ENCODE peak calls at places on chromosome 18, in eight cellular contexts. D, O, Y, W, Z, H, X and M are unnamed samples.

GRCh38 chr18:78875998-78876650 is 103.5 kb upstream of the SALL3 start:
- DNase-seq in Z (no peak), W (no peak), D (no peak), Y (no peak), O (no peak), H (no peak), X (no peak), M (no peak)

GRCh38 chr18:9825571-9826073 is 60.2 kb upstream of the TXNDC2 start:
- DNase-seq in H (no peak), O (peak), Z (peak), W (no peak), Y (no peak), D (peak), X (peak), M (peak)

GRCh38 chr18:77100751-77101355 is 31.7 kb downstream of the MBP start:
- DNase-seq in X (no peak), D (no peak), Y (no peak), H (no peak), O (no peak), W (peak), Z (no peak), M (no peak)

GRCh38 chr18:31723998-31724711 is 36.5 kb downstream of the SLC25A52 start:
- DNase-seq in O (no peak), W (no peak), D (no peak), X (peak), Z (no peak), H (no peak), Y (no peak), M (no peak)

GRCh38 chr18:55774505-55774904 is 186.5 kb upstream of the TCF4 start:
- DNase-seq in O (no peak), Z (no peak), W (no peak), X (no peak), H (no peak), Y (no peak), D (no peak), M (no peak)

GRCh38 chr18:22674300-22674699 is 256.6 kb upstream of the CTAGE1 start:
- DNase-seq in W (no peak), Y (no peak), X (peak), D (peak), H (no peak), O (peak), Z (peak), M (peak)

GRCh38 chr18:25176516-25177042 is 175.4 kb downstream of the ZNF521 start:
- DNase-seq in Z (no peak), O (no peak), X (no peak), Y (no peak), W (no peak), D (no peak), H (no peak), M (no peak)

GRCh38 chr18:58671941-58672565 is 788 bp downstream of the MALT1 start:
- DNase-seq in Z (no peak), W (no peak), O (no peak), Y (no peak), X (peak), D (no peak), H (no peak), M (no peak)

GRCh38 chr18:75586576-75586975 is 159.1 kb upstream of the SMIM21 start:
- DNase-seq in O (no peak), Y (no peak), W (no peak), D (no peak), Z (no peak), H (no peak), X (no peak), M (no peak)

GRCh38 chr18:37270046-37270665 is 295.4 kb downstream of the CELF4 start:
- DNase-seq in W (no peak), O (peak), D (no peak), X (peak), H (no peak), Y (peak), Z (peak), M (peak)

GRCh38 chr18:41870817-41871216 is 84.2 kb upstream of the PIK3C3 start:
- DNase-seq in O (no peak), W (no peak), X (no peak), D (no peak), H (no peak), Y (no peak), Z (no peak), M (no peak)

GRCh38 chr18:39105095-39105494 is 1539.5 kb upstream of the CELF4 start:
- DNase-seq in Y (peak), D (no peak), W (no peak), X (no peak), Z (no peak), O (no peak), H (no peak), M (no peak)

GRCh38 chr18:65287642-65288041 is 463.2 kb upstream of the CDH7 start:
- DNase-seq in Z (no peak), D (no peak), H (no peak), Y (no peak), O (no peak), W (no peak), X (no peak), M (no peak)

GRCh38 chr18:31977270-31977872 is 34.4 kb upstream of the TRAPPC8 start:
- DNase-seq in X (peak), O (peak), W (peak), D (no peak), Y (peak), Z (peak), H (no peak), M (peak)

GRCh38 chr18:75958683-75959082 is 531.2 kb upstream of the SMIM21 start:
- DNase-seq in X (no peak), Z (no peak), Y (no peak), D (no peak), W (no peak), H (no peak), O (no peak), M (no peak)

GRCh38 chr18:8858888-8859511 is 153.6 kb downstream of the MTCL1 start:
- DNase-seq in X (peak), Y (no peak), Z (peak), W (no peak), H (peak), O (peak), D (peak), M (peak)

GRCh38 chr18:26657618-26658581 is 109.5 kb upstream of the KCTD1 start:
- DNase-seq in X (no peak), W (no peak), O (no peak), H (no peak), Y (no peak), D (no peak), Z (no peak), M (no peak)

GRCh38 chr18:79107886-79108285 is 38.7 kb downstream of the ATP9B start:
- DNase-seq in W (no peak), Y (no peak), H (no peak), D (no peak), X (no peak), O (no peak), Z (no peak), M (no peak)

GRCh38 chr18:44958450-44958849 is 277.8 kb downstream of the SETBP1 start:
- DNase-seq in Z (no peak), O (no peak), D (no peak), X (no peak), Y (no peak), W (no peak), H (no peak), M (no peak)

GRCh38 chr18:34834897-34835296 is 124.8 kb downstream of the DTNA start:
- DNase-seq in D (peak), H (no peak), W (no peak), O (no peak), Z (no peak), X (no peak), Y (no peak), M (no peak)

GRCh38 chr18:36294031-36294430 is 3.5 kb upstream of the FHOD3 start:
- DNase-seq in Y (no peak), O (no peak), D (no peak), W (no peak), H (no peak), X (no peak), Z (peak), M (no peak)

GRCh38 chr18:35927431-35927830 is 45.0 kb upstream of the RMP24 start:
- DNase-seq in W (no peak), O (no peak), D (no peak), H (no peak), X (no peak), Y (no peak), Z (no peak), M (no peak)

GRCh38 chr18:52319423-52319822 is 20.6 kb upstream of the DCC start:
- DNase-seq in H (no peak), D (no peak), Y (no peak), X (peak), Z (no peak), O (no peak), W (no peak), M (no peak)

GRCh38 chr18:34729264-34729663 is 19.2 kb downstream of the DTNA start:
- DNase-seq in W (no peak), X (peak), H (no peak), D (no peak), O (no peak), Z (peak), Y (peak), M (no peak)

GRCh38 chr18:79887181-79888000 is 64.1 kb downstream of the SLC66A2 start:
- DNase-seq in D (no peak), Y (no peak), H (no peak), Z (no peak), X (no peak), O (no peak), W (no peak), M (no peak)

GRCh38 chr18:41323044-41323443 is 632.0 kb upstream of the PIK3C3 start:
- DNase-seq in W (no peak), H (no peak), D (no peak), X (peak), Y (no peak), O (no peak), Z (no peak), M (no peak)

GRCh38 chr18:75199327-75199726 is 9.6 kb downstream of the PTGR3 start:
- DNase-seq in H (no peak), D (no peak), W (no peak), X (peak), Z (no peak), O (no peak), Y (no peak), M (no peak)

GRCh38 chr18:50726960-50727589 is 92.7 kb downstream of the MRO start:
- DNase-seq in Z (no peak), Y (no peak), O (no peak), X (no peak), D (no peak), W (no peak), H (no peak), M (no peak)

GRCh38 chr18:23573948-23574431 is 12.3 kb downstream of the NPC1 start:
- DNase-seq in H (peak), D (no peak), Z (peak), W (peak), O (no peak), X (peak), Y (no peak), M (no peak)

GRCh38 chr18:73891572-73892421 is 255.8 kb downstream of the FBXO15 start:
- DNase-seq in W (no peak), X (no peak), D (no peak), O (no peak), Y (no peak), Z (no peak), H (no peak), M (no peak)

GRCh38 chr18:59048378-59048777 is 91.3 kb upstream of the SEC11C start:
- DNase-seq in X (no peak), H (no peak), O (no peak), D (no peak), Y (no peak), Z (no peak), W (no peak), M (no peak)

GRCh38 chr18:57803119-57803969 is at the start of gene ATP8B1:
- DNase-seq in H (no peak), X (peak), D (no peak), Z (peak), O (no peak), Y (peak), W (no peak), M (no peak)

GRCh38 chr18:50151876-50152275 is 43.1 kb downstream of the MYO5B start:
- DNase-seq in W (no peak), O (peak), Y (no peak), X (peak), D (no peak), Z (no peak), H (no peak), M (no peak)

GRCh38 chr18:37364237-37364636 is 201.4 kb downstream of the CELF4 start:
- DNase-seq in D (no peak), Z (no peak), O (no peak), W (no peak), X (no peak), H (no peak), Y (peak), M (no peak)

GRCh38 chr18:41967680-41968079 is 12.6 kb downstream of the PIK3C3 start:
- DNase-seq in H (no peak), D (no peak), W (no peak), Y (no peak), X (peak), Z (no peak), O (no peak), M (no peak)

DNA sequence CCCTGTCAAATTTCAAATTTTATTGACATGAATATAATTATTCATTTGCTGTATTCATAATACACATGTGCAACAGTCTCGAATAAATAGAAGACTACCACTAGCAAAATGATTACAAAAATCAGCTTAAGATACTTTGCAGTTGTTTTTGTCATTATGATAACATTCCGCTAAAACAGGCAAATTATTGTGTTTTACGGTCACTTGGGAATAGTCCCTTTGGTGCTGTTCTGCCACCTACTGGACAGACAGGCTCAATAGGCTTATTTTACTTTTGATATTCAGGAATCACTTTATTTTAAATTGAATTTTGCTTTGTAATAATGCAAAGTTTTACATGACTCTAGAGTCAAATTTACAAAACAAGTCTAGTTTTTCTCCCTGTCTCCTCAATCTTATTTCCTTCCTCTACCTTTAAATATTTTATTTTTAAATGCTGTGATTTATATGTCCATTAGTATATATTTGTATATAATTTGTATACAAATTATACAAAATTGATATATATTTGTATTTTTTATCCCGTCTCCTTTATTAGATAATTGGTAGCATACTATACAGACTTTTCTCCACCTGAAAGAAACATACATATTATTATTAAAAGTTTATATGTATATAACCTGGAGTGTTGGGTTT is 456.3 kb downstream of the DLGAP1 start:
- DNase-seq in H (no peak), D (no peak), Z (peak), Y (peak), X (peak), O (no peak), W (no peak), M (no peak)
- TF ChIP-seq CTCF in H (peak), D (peak), Z (peak), Y (peak), X (peak), O (peak), W (peak), M (peak)

DNA sequence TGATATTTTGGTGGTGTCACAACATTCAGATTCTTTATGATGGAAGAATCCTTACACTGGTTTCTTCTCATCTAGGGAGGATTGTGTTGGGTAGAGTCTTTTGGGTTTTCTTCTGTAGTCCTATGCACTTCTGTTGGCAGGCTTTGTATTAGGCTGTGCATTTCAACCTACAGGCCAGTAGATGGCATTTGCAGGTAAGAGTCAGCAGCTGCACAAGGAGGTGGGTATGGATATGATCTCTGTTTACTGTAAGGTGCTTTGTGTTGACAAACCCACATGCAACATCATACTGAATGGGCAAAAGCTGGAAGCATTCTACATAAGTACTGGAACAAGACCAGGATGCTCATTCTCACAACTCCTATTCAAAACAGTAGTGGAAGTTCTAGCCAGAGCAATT is 656.8 kb downstream of the METTL4 start:
- DNase-seq in H (no peak), W (no peak), D (no peak), Z (no peak), O (no peak), X (peak), Y (no peak), M (no peak)
- TF ChIP-seq CTCF in H (peak), W (no peak), D (no peak), Z (peak), O (no peak), X (peak), Y (peak), M (no peak)

GRCh38 chr18:72544092-72544886 is at the start of gene CBLN2:
- DNase-seq in Z (peak), O (no peak), H (no peak), X (peak), Y (peak), D (no peak), W (peak), M (peak)

GRCh38 chr18:72542993-72543361 is 1.2 kb downstream of the CBLN2 start:
- DNase-seq in Y (peak), Z (no peak), D (no peak), O (no peak), X (peak), W (no peak), H (no peak), M (no peak)

GRCh38 chr18:72543362-72544055 is 633 bp downstream of the CBLN2 start:
- DNase-seq in X (no peak), Y (peak), O (no peak), D (no peak), H (no peak), W (no peak), Z (no peak), M (no peak)

GRCh38 chr18:72539861-72540260 is 4.3 kb downstream of the CBLN2 start:
- DNase-seq in X (no peak), O (no peak), Z (no peak), D (no peak), H (no peak), W (no peak), Y (no peak), M (no peak)

GRCh38 chr18:72541871-72542690 is 2.1 kb downstream of the CBLN2 start:
- DNase-seq in O (no peak), Y (peak), W (no peak), H (no peak), Z (no peak), D (no peak), X (peak), M (no peak)
- TF ChIP-seq CTCF in O (no peak), Y (no peak), W (no peak), H (no peak), Z (no peak), D (no peak), X (peak), M (no peak)

GRCh38 chr18:62844850-62845643 is 129.7 kb downstream of the PHLPP1 start:
- DNase-seq in Z (no peak), X (no peak), H (no peak), Y (no peak), W (no peak), O (no peak), D (no peak), M (no peak)

GRCh38 chr18:62842898-62843297 is 127.6 kb downstream of the PHLPP1 start:
- DNase-seq in D (no peak), H (no peak), Z (no peak), W (no peak), X (no peak), Y (no peak), O (no peak), M (no peak)

GRCh38 chr18:62847081-62847480 is 131.7 kb downstream of the PHLPP1 start:
- DNase-seq in Z (no peak), O (no peak), Y (no peak), X (no peak), D (no peak), W (no peak), H (no peak), M (no peak)

GRCh38 chr18:62848946-62849345 is 133.6 kb downstream of the PHLPP1 start:
- DNase-seq in O (no peak), H (no peak), X (peak), Z (no peak), W (no peak), D (no peak), Y (no peak), M (no peak)

DNA sequence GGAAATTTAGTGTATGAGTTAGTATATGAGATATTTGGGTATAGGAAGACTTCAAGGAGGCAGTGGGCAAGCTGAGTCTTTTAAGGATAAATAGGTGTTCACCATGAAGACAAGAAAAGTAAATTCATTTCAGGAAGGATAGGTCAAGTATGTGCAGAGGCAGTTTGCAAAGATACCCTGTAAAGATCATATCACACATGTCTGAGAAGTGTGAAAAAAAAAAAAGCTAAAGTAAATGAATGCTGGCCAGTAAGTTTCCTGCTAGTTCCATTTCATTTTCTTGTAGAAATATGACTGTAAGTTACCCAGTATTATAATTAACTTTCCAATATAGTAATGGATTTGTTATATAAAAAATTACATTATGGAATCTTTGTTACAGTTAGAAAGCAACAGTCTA is 131.0 kb downstream of the PHLPP1 start:
- DNase-seq in X (no peak), W (no peak), Z (no peak), O (no peak), D (no peak), Y (no peak), H (no peak), M (no peak)
- TF ChIP-seq CTCF in X (no peak), W (no peak), Z (no peak), O (no peak), D (no peak), Y (no peak), H (no peak), M (no peak)

DNA sequence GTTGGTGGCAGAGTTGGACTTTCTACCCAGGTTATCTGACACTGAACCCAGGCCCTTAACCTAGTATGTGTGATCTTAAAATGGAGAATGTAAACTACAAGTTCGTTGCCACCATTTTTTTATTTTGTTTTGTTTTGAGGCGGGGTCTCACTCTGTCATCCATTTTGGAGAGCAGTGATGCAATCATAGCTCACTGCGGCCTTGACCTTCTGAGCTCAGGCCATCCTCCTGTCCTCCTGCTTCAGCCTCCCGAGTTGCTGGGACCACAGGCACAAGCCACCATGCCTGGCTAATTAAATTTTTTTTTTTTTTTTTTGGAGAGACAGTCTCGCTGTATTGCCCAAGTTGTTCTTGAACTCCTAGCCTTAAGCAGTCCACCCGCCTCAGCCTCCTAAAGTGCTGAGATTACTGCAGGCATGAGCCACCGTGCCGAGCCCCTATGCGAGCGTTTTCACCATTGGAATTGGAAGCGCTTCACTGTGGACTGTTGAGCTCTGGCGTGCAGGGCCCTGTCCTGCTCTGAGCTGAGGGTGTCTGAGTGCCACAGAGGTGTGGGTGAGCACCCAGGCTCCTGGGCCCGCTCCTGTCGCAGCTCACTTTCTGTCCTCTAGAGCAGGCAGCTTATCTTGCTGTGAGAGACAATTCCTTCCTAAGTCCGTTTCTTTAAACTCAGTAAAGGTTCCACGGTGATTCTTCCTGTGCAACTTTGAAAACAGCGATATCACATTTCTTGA is 186.9 kb downstream of the LDLRAD4 start:
- DNase-seq in X (no peak), Z (no peak), Y (no peak), D (no peak), H (no peak), W (no peak), O (no peak), M (no peak)
- TF ChIP-seq CTCF in X (no peak), Z (no peak), Y (no peak), D (no peak), H (no peak), W (no peak), O (no peak), M (no peak)